ENCODE peak calls at places on chromosome 19, in five cellular contexts. N, X, F, U and K are unnamed samples.

GRCh38 chr19:53659292-53659691 is 27.5 kb downstream of the DPRX start:
- DNase-seq in F (no peak), U (no peak), X (no peak), N (no peak), K (peak; percentile 6)

GRCh38 chr19:35160629-35161433 is 6.3 kb downstream of the FXYD5 start:
- DNase-seq in X (no peak), N (no peak), U (no peak), F (no peak), K (no peak)

GRCh38 chr19:32543107-32543900 is 37.7 kb upstream of the PDCD5 start:
- DNase-seq in U (no peak), F (no peak), X (no peak), N (peak; percentile 57), K (peak; percentile 91)

GRCh38 chr19:55352746-55353145 is 1.8 kb downstream of the COX6B2 start:
- DNase-seq in N (no peak), F (no peak), U (no peak), X (no peak), K (no peak)

GRCh38 chr19:52229524-52229923 is 39.7 kb downstream of the PPP2R1A start:
- DNase-seq in X (no peak), U (no peak), N (no peak), F (no peak), K (no peak)

GRCh38 chr19:54320271-54320670 is 7.3 kb upstream of the LILRA5 start:
- DNase-seq in U (no peak), N (no peak), X (no peak), F (peak; percentile 21), K (no peak)

GRCh38 chr19:35055715-35056179 is 14.2 kb downstream of the HPN start:
- DNase-seq in N (no peak), F (no peak), X (no peak), U (no peak), K (no peak)

GRCh38 chr19:16330368-16330801 is 5.8 kb downstream of the KLF2 start:
- DNase-seq in U (no peak), F (peak; percentile 82), N (peak; percentile 90), X (peak; percentile 94), K (peak; percentile 98)

GRCh38 chr19:16836115-16836905 is 7.1 kb downstream of the SIN3B start:
- DNase-seq in N (no peak), U (no peak), X (no peak), F (no peak), K (no peak)

GRCh38 chr19:29806098-29806866 is 5.5 kb upstream of the CCNE1 start:
- DNase-seq in X (no peak), F (no peak), U (no peak), N (peak; percentile 55), K (peak; percentile 71)

GRCh38 chr19:2977686-2978466 is 512 bp downstream of the TLE6 start:
- DNase-seq in N (peak; percentile 18), F (no peak), X (no peak), U (no peak), K (no peak)

GRCh38 chr19:31339405-31339804 is 9.8 kb downstream of the TSHZ3 start:
- DNase-seq in X (no peak), F (no peak), U (no peak), N (peak; percentile 60), K (no peak)

GRCh38 chr19:49114630-49115363 is 627 bp downstream of the LIN7B start:
- DNase-seq in U (peak; percentile 77), X (peak; percentile 21), F (peak; percentile 84), N (peak; percentile 58), K (peak; percentile 63)

GRCh38 chr19:34366670-34367423 is 1.9 kb downstream of the GPI start:
- DNase-seq in F (no peak), X (no peak), U (no peak), N (peak; percentile 26), K (peak; percentile 18)

GRCh38 chr19:15463865-15464371 is 426 bp downstream of the RASAL3 start:
- DNase-seq in F (no peak), X (peak; percentile 74), N (no peak), U (no peak), K (no peak)

GRCh38 chr19:40610396-40611064 is 9.4 kb downstream of the LTBP4 start:
- DNase-seq in U (no peak), F (peak; percentile 87), X (peak; percentile 69), N (no peak), K (peak; percentile 80)

GRCh38 chr19:49425922-49426592 is 869 bp downstream of the GFY start:
- DNase-seq in X (no peak), F (no peak), N (no peak), U (no peak), K (peak; percentile 41)

GRCh38 chr19:34254552-34255432 is at the start of gene GARRE1:
- DNase-seq in F (peak; percentile 84), N (no peak), X (peak; percentile 5), U (peak; percentile 48), K (peak; percentile 86)

DNA sequence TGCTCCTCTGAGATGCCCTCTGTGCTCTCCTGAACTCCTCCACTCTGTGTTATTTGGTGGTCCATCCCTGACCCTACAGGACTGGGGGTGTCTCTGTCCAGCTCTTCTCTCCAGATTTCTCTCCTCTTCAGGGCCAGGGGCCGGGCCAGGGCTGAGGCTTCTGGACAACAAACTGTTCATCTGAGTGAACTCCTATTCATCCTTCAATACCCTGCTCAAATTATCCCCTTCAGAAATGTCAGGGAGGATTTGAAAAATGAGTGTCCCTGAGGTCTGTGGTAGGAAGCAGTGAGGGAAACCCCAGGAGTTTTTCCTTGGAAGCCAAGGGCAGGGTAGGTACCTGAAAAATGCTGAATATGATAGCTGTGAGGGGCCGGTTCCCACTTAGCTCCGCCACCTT is 7.6 kb downstream of the PDE4C start:
- DNase-seq in U (no peak), X (no peak), N (no peak), F (no peak), K (no peak)
- H3K27me3 ChIP-seq in U (peaks cover 13% of the 10 kb centered on the region), X (no peaks in the 10 kb centered on the region), N (peaks cover 6% of the 10 kb centered on the region), F (no peaks in the 10 kb centered on the region), K (no peaks in the 10 kb centered on the region)

DNA sequence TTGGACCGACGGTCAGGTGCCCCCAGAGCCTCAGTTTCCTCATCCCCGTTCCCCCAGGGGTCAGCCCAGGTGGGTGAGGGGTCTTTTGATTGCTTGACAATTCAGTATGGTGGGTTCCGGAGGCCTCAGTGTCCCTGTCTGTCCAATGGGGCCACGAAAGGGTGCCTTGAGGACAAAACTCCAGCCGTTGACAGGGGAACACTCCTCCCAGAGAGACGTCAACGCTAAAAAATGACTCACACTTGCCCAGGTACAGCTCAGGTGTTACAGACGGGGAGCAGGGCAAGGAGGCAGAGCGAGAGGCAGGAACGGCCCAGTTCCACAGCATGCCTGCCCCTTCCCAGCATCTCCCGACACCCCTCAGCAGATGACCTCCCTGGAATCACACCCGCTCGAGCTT is 1.8 kb downstream of the TNFAIP8L1 start:
- DNase-seq in X (no peak), F (no peak), U (no peak), N (no peak), K (no peak)
- H3K4me3 ChIP-seq in X (no peak overlapping the region), F (peak overlapping the region; percentile 71), U (no peak overlapping the region), N (no peak overlapping the region), K (no peak overlapping the region)

GRCh38 chr19:42552086-42553065 is 24.1 kb upstream of the CEACAM1 start:
- DNase-seq in X (no peak), N (no peak), F (no peak), U (no peak), K (no peak)

GRCh38 chr19:42544146-42544545 is 15.9 kb upstream of the CEACAM1 start:
- DNase-seq in N (no peak), X (no peak), F (no peak), U (no peak), K (no peak)

GRCh38 chr19:42546831-42547500 is 18.7 kb upstream of the CEACAM1 start:
- DNase-seq in N (no peak), F (no peak), U (no peak), X (no peak), K (no peak)

GRCh38 chr19:42547927-42548326 is 19.6 kb upstream of the CEACAM1 start:
- DNase-seq in X (no peak), F (no peak), U (no peak), N (no peak), K (no peak)

GRCh38 chr19:42548545-42548944 is 20.3 kb upstream of the CEACAM1 start:
- DNase-seq in X (no peak), N (no peak), F (no peak), U (no peak), K (no peak)
- H3K27me3 ChIP-seq in X (no peaks in the 10 kb centered on the region), N (peaks cover 79% of the 10 kb centered on the region), F (no peaks in the 10 kb centered on the region), U (no peaks in the 10 kb centered on the region), K (no peaks in the 10 kb centered on the region)

DNA sequence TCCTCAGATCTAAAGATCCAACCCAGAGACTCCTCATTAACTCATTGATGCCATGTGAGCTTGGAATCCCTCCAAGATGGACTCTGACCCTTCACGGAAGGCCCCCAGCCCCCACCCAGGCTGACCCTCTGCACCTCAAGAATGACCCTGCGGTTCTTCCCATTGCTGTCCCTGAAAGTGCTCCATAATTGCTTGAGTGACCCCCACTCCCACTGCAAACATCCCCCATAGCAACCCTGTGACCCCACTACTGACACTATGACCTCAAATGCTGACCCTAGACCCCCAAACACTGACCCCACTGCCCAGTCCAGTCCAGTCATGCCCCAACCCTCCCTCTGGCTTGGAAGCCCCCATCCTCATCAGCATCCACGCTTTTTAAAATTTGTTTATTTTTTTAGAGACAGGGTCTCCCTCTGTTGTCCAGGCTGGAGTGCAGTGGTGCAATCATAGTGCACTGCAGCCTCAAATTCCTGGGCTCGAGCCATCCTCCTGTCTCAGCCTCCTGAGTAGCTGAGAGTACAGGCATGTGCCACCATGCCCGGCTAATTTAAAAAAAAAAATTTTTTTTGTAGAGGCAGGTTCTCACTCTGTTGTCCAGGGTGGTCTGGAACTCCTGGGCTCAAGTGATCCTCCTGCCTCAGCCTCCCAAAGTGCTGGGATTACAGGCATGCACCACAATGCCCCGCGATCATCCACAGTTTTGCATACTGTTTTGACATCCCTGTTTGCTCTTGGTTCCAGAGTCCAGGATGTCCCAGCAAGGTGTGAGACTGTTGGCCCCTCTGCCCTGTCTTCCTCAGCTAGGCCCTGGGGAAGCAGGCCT is 855 bp downstream of the LYL1 start:
- DNase-seq in N (no peak), X (no peak), F (no peak), U (no peak), K (no peak)
- H3K4me3 ChIP-seq in N (peak overlapping the region; percentile 49), X (peak overlapping the region; percentile 63), F (peak overlapping the region; percentile 55), U (peak overlapping the region; percentile 51), K (no peak overlapping the region)

DNA sequence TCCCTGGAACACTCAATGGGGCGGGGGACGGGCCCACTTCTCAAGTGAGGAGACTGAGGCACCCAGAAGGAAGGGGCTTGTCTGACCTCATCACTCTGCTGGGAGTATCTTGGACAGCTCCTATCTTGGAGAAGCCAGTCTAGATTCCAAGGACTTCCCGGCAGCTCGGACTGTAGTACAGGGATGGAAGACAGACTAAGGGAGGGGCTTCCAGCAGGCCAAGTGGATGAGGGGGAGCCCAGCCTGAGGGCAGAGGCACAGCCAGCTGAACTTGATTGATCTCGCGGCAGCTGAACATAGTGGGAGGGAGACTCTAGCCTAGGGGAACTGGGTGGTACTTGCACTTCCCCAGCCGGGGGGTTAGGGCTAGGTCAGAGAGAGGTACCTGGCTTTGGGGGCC is 702 bp downstream of the CILP2 start:
- DNase-seq in N (no peak), X (no peak), U (no peak), F (no peak), K (no peak)
- H3K27me3 ChIP-seq in N (peaks cover 59% of the 10 kb centered on the region), X (no peaks in the 10 kb centered on the region), U (peaks cover 25% of the 10 kb centered on the region), F (peaks cover 52% of the 10 kb centered on the region), K (no peaks in the 10 kb centered on the region)

DNA sequence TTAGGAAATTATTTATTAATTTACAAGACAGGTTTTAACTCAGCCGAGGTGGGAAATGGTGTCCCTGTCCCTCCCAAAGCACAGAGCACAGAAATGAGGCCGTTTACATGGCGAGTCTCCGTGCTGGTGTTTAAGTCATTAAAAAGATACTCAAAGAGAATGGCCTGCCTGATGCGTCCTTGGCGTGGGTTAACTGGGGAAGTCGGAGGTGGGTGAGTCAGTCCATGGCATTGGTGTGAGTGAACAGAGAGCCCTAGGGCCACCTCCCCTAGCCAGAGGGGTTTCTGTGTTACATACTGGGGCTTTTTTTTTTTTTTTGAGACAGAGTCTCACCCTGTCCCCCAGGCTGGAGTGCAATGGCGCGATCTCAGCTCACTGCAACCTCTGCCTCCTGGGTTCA is 3.9 kb downstream of the FEM1A start:
- DNase-seq in F (no peak), N (no peak), X (no peak), U (no peak), K (no peak)
- H3K4me3 ChIP-seq in F (no peak overlapping the region), N (no peak overlapping the region), X (no peak overlapping the region), U (no peak overlapping the region), K (no peak overlapping the region)